ENCODE peak calls at places on chromosome 18, in four cellular contexts. M, P, D and B are unnamed samples.

GRCh38 chr18:49059028-49059670 is 108.4 kb upstream of the SMAD7 start:
- DNase-seq in M (no peak), D (no peak), P (peak), B (no peak)

GRCh38 chr18:63452273-63452672 is 24.5 kb upstream of the SERPINB5 start:
- DNase-seq in P (no peak), M (no peak), D (no peak), B (no peak)

GRCh38 chr18:21194871-21195771 is 46.9 kb upstream of the GREB1L start:
- DNase-seq in M (peak), P (peak), D (no peak), B (peak)

GRCh38 chr18:79576686-79577351 is 102.8 kb upstream of the CTDP1 start:
- DNase-seq in M (no peak), P (peak), D (peak), B (no peak)

GRCh38 chr18:49648811-49649210 is 87.0 kb downstream of the LIPG start:
- DNase-seq in P (no peak), D (no peak), M (no peak), B (no peak)

GRCh38 chr18:36530676-36531405 is 233.3 kb downstream of the FHOD3 start:
- DNase-seq in P (no peak), D (no peak), M (peak), B (no peak)

GRCh38 chr18:14905979-14906378 is 158.0 kb downstream of the ANKRD30B start:
- DNase-seq in D (no peak), P (no peak), M (no peak), B (no peak)

GRCh38 chr18:2881088-2881487 is 34.3 kb downstream of the EMILIN2 start:
- DNase-seq in M (no peak), P (peak), D (no peak), B (no peak)

GRCh38 chr18:25873833-25874232 is 216.6 kb downstream of the SS18 start:
- DNase-seq in M (no peak), D (no peak), P (no peak), B (no peak)

GRCh38 chr18:68721681-68722583 is 7.0 kb upstream of the TMX3 start:
- DNase-seq in D (no peak), M (peak), P (peak), B (peak)

GRCh38 chr18:34985963-34986362 is 55.2 kb upstream of the MAPRE2 start:
- DNase-seq in P (no peak), D (no peak), M (no peak), B (no peak)

GRCh38 chr18:36152781-36153180 is 23.1 kb downstream of the ELP2 start:
- DNase-seq in M (no peak), D (no peak), P (no peak), B (no peak)

GRCh38 chr18:55657572-55658331 is 69.8 kb upstream of the TCF4 start:
- DNase-seq in P (no peak), M (no peak), D (no peak), B (no peak)

GRCh38 chr18:62715439-62715792 is at the start of gene PHLPP1:
- DNase-seq in P (no peak), M (no peak), D (no peak), B (peak)

GRCh38 chr18:73688851-73689659 is 458.6 kb downstream of the FBXO15 start:
- DNase-seq in P (peak), D (no peak), M (peak), B (no peak)

GRCh38 chr18:24837065-24837464 is 376.6 kb downstream of the HRH4 start:
- DNase-seq in D (no peak), M (no peak), P (peak), B (no peak)

GRCh38 chr18:62715829-62716678 is 713 bp downstream of the PHLPP1 start:
- DNase-seq in M (peak), D (peak), P (peak), B (peak)

GRCh38 chr18:6284300-6284699 is 130.4 kb downstream of the L3MBTL4 start:
- DNase-seq in P (no peak), M (no peak), D (peak), B (no peak)

GRCh38 chr18:61549889-61550288 is 216.7 kb downstream of the CDH20 start:
- DNase-seq in M (no peak), P (no peak), D (no peak), B (no peak)

GRCh38 chr18:22045221-22045918 is 124.0 kb upstream of the GATA6 start:
- DNase-seq in M (no peak), D (no peak), P (no peak), B (no peak)

GRCh38 chr18:30094556-30094955 is 948.0 kb downstream of the DSC3 start:
- DNase-seq in P (peak), M (no peak), D (no peak), B (no peak)

GRCh38 chr18:73850782-73851181 is 296.9 kb downstream of the FBXO15 start:
- DNase-seq in P (no peak), M (no peak), D (no peak), B (no peak)

GRCh38 chr18:2515908-2516625 is 55.2 kb downstream of the METTL4 start:
- DNase-seq in D (no peak), M (peak), P (peak), B (no peak)

GRCh38 chr18:46335551-46336059 is 231.4 kb downstream of the HAUS1 start:
- DNase-seq in P (no peak), M (no peak), D (no peak), B (no peak)

GRCh38 chr18:54983041-54983686 is 23.9 kb upstream of the CCDC68 start:
- DNase-seq in D (no peak), M (peak), P (peak), B (peak)

GRCh38 chr18:46408334-46408987 is 248.6 kb downstream of the LOXHD1 start:
- DNase-seq in P (no peak), D (peak), M (peak), B (no peak)

GRCh38 chr18:54612237-54612636 is 21.2 kb downstream of the DYNAP start:
- DNase-seq in P (no peak), M (no peak), D (no peak), B (no peak)

GRCh38 chr18:28281400-28281799 is 104.5 kb upstream of the CDH2 start:
- DNase-seq in P (no peak), M (no peak), D (no peak), B (no peak)

GRCh38 chr18:67132919-67133318 is 383.6 kb downstream of the DSEL start:
- DNase-seq in P (no peak), D (no peak), M (no peak), B (no peak)

GRCh38 chr18:12011962-12012549 is 30.7 kb downstream of the IMPA2 start:
- DNase-seq in P (peak), D (peak), M (no peak), B (no peak)

GRCh38 chr18:12008842-12009580 is 27.7 kb downstream of the IMPA2 start:
- DNase-seq in D (peak), P (no peak), M (no peak), B (no peak)

GRCh38 chr18:12009581-12010140 is 28.4 kb downstream of the IMPA2 start:
- DNase-seq in M (no peak), D (peak), P (no peak), B (no peak)

GRCh38 chr18:12011199-12011961 is 30.1 kb downstream of the IMPA2 start:
- DNase-seq in D (peak), P (no peak), M (no peak), B (no peak)

DNA sequence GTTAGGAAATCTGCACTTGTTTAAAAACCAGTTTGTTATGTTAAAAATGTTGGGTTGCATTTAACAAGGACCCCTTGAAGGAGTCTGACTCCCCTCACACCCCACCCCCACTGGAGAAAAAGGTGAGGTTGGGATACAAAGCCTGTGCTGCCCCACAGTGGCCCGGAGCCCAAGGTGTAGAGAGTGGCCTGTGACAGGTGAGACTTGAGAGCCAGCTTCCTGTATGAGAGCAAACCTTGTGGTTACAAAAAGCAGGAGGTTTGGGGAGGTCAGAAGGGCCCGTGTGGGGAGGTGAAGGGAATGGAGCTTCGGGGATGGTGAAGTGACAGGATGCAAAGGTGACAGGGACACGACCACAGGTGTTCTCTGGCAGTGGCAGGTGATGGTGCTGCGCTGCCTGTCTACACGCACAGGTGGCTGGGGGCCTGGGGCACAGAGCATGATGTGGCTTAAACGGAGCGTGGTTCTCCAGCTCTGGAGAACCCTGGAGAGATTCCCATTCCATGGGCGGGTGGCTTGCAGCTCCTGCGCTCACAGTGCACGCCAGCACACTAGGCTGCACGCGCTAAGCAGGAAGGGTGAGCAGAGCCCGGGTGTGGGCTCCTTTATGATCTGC is 29.0 kb downstream of the IMPA2 start:
- DNase-seq in D (peak), P (no peak), M (no peak), B (no peak)
- TF ChIP-seq CTCF in D (no peak), P (no peak), M (no peak), B (no peak)

DNA sequence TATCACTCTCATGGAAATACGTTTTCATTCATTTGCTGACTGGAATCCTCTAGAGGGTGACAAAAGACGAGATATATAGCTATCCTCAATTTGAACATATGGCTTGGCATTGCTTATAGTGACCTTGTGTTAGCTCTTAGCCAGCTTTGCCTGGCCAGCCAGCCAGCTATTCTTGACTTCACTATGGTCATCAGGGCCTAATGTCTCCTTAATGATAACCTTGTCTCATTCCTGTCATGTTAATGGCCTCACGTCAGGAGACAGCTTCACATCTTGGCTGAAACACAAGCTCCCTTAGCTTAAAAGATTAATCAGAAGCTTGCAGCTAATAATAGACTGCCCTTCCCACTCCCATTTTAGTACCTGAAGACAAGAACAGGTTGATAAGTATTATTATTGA is 1517.5 kb upstream of the PIK3C3 start:
- DNase-seq in D (no peak), M (no peak), P (peak), B (no peak)
- TF ChIP-seq CTCF in D (no peak), M (no peak), P (no peak), B (no peak)

DNA sequence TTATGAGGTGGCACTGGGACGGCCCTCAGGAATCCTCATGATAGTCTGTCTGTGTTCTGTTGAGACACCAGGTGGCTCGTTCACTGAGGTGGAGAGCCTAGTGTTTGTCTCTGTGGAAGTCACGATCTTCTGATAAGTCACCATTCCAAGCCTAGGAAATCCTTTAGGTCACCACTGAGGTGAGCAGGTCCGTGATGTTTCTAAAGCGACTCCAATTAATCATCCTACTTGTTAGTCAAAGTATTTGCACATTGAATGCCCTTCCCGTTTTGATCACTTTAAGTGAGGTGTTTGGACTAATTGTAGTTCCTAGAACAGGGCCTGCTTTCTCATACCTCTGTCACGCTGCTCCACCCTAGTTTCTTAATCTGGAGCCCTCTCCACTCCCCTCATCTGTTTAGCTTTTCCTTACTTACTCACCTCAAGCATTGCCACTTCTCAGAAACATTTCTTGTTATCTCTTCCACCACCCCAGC is 28.0 kb upstream of the DSG3 start:
- DNase-seq in M (no peak), D (no peak), P (no peak), B (no peak)
- TF ChIP-seq CTCF in M (no peak), D (no peak), P (no peak), B (no peak)

DNA sequence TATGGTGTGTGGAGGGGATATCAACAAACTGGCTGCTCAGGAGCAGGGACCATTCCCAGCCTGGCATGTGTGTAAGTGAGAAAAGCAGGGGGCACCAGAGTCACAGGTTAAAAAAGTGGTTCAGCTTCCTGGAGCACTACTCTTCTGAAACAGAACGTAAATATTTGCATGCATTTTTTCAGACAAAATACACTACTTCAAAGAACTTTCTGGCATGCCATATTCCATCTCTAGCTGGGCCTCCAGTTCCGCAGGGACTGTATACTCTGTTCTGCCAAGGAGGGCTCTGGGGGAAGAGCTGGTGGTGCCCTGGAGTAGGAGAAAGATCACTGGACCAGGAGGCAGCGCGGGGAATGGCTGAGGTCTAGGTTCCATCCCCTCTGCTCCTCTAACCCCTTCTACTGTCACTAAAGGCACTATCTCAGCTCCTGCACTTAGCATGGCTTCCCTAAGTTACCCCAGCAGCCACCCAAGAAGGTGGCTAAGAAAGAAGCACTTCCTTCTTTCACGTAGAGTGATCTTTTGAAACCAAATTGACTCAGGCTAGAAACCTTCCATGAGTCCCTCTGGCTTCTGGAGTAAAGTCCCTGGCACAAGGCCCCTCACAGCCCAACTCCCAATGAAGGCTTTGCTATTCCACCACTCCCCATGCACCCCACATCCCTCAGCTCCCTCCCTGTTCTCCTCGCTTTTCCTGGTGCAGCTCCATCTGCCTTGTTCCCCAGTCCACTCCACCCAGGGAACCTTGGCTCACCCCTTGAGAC is 57.6 kb upstream of the CABLES1 start:
- DNase-seq in D (peak), M (peak), P (no peak), B (no peak)
- TF ChIP-seq CTCF in D (peak), M (no peak), P (peak), B (no peak)

GRCh38 chr18:75231053-75231406 is 20.4 kb downstream of the TSHZ1 start:
- DNase-seq in P (no peak), M (no peak), D (no peak), B (no peak)
- TF ChIP-seq CTCF in P (no peak), M (no peak), D (no peak), B (no peak)